ENCODE peak calls at places on chromosomes 12 and 14, in five cellular contexts. G, C, O, Z and T are unnamed samples.
A peak's percentile ranks its signal among the peaks of the same experiment; 100 is the strongest.

GRCh38 chr12:49264466-49264872 is 413 bp upstream of the TUBA1C start:
- DNase-seq in G (no peak), C (no peak), O (peak; percentile 66), Z (no peak), T (no peak)

GRCh38 chr14:59020382-59020781 is 168.1 kb upstream of the DAAM1 start:
- DNase-seq in G (no peak), C (peak; percentile 27), O (no peak), Z (no peak), T (no peak)

GRCh38 chr12:53060721-53061276 is 10.9 kb downstream of the TNS2 start:
- DNase-seq in G (no peak), C (no peak), O (no peak), Z (peak; percentile 41), T (no peak)

GRCh38 chr12:117036046-117036445 is 63.2 kb downstream of the TESC start:
- DNase-seq in G (no peak), C (no peak), O (no peak), Z (no peak), T (no peak)

GRCh38 chr14:64645220-64645891 is 58.9 kb upstream of the PLEKHG3 start:
- DNase-seq in G (no peak), C (no peak), O (no peak), Z (peak; percentile 72), T (no peak)

GRCh38 chr12:21940972-21941521 is at the start of gene ABCC9:
- DNase-seq in G (no peak), C (no peak), O (no peak), Z (peak; percentile 61), T (peak; percentile 26)

GRCh38 chr14:73732006-73732405 is 17.8 kb upstream of the PNMA1 start:
- DNase-seq in G (no peak), C (no peak), O (no peak), Z (no peak), T (no peak)

GRCh38 chr14:100827140-100827517 is 1.2 kb downstream of the MEG3 start:
- DNase-seq in G (no peak), C (no peak), O (peak; percentile 11), Z (peak; percentile 54), T (no peak)

GRCh38 chr12:55721601-55722213 is 1.5 kb downstream of the RDH5 start:
- DNase-seq in G (no peak), C (no peak), O (no peak), Z (peak; percentile 70), T (no peak)

GRCh38 chr14:79585845-79586244 is 625.5 kb downstream of the DIO2 start:
- DNase-seq in G (no peak), C (no peak), O (no peak), Z (no peak), T (no peak)